ENCODE peak calls at places on chromosome 5, in six cellular contexts. W is GM12878, N is HepG2, A is GM23338, U is K562, J is H1. K is an unnamed sample.

GRCh38 chr5:120690621-120691407 is 226.7 kb downstream of the PRR16 start:
- DNase-seq in W (no peak), J (no peak), A (no peak), N (no peak), U (no peak), K (no peak)

GRCh38 chr5:102700916-102701315 is 54.2 kb upstream of the PAM start:
- DNase-seq in U (no peak), A (no peak), W (no peak), J (no peak), N (no peak), K (no peak)

GRCh38 chr5:69492391-69493234 is at the start of gene OCLN:
- DNase-seq in U (peak), W (no peak), N (peak), A (peak), J (peak), K (peak)

GRCh38 chr5:151589878-151590570 is 1.1 kb downstream of the FAT2 start:
- DNase-seq in W (no peak), A (no peak), U (no peak), J (no peak), N (no peak), K (no peak)

GRCh38 chr5:40399349-40399748 is 280.4 kb upstream of the PTGER4 start:
- DNase-seq in U (no peak), W (no peak), A (no peak), N (no peak), J (no peak), K (no peak)

GRCh38 chr5:81980598-81981260 is 8.9 kb downstream of the ATG10 start:
- DNase-seq in W (no peak), N (no peak), U (no peak), J (no peak), A (peak), K (peak)

GRCh38 chr5:68290260-68290674 is 74.7 kb downstream of the PIK3R1 start:
- DNase-seq in W (no peak), N (no peak), A (no peak), U (peak), J (no peak), K (no peak)

GRCh38 chr5:107966216-107966615 is 295.5 kb upstream of the EFNA5 start:
- DNase-seq in N (no peak), W (no peak), A (no peak), U (no peak), J (no peak), K (no peak)

GRCh38 chr5:145925353-145925752 is 11.0 kb upstream of the SH3RF2 start:
- DNase-seq in A (peak), N (no peak), U (no peak), J (no peak), W (no peak), K (no peak)

GRCh38 chr5:20128346-20128745 is 140.3 kb upstream of the CDH18 start:
- DNase-seq in A (no peak), N (no peak), J (no peak), U (no peak), W (no peak), K (no peak)

GRCh38 chr5:141914797-141915196 is 8.9 kb upstream of the DELE1 start:
- DNase-seq in W (no peak), A (no peak), N (no peak), U (no peak), J (no peak), K (no peak)

GRCh38 chr5:58114324-58114723 is 345.6 kb downstream of the PLK2 start:
- DNase-seq in W (no peak), A (no peak), U (no peak), N (no peak), J (no peak), K (no peak)

DNA sequence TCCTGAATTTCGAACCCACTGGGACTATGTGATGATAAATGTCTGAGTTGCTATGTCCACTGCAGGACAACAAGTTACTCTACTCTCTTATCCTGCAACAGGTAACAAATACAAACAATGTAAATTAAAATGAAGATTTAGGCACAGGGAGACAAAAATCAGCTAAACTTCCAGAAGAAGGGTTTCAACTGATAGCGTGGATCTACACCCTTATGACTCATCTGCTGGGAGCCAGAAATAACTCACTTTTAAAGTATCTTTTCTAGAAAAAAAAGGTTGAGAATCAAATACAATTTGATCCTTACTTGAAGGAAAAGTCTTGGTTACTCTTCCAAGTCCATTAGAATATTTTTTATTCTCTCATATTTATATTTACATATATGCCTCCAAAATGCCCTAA is 21.4 kb downstream of the PJA2 start:
- DNase-seq in A (no peak), W (no peak), N (no peak), J (no peak), U (peak), K (no peak)
- TF ChIP-seq CREB1 in A (no peak), W (no peak), N (no peak), J (no peak), U (no peak), K (no peak)

DNA sequence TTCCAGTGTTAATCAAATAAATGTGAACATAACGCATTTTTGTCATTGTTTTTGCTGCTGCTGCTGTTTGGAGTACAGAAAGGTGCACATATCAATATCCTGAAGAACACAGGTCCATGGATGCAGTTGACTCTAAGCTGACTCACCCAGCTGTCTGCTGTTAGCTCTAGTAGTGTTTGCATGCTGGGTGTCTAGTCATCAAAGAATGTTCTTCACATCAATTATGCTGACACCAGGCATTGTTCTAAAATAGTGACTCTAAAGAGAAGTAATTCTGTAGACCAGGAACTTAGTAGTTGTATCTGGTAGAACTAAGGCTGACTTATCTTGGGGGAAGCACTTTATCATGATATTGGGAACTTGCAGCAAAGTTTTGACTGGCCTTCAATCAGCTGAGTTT is 55.7 kb upstream of the DPYSL3 start:
- DNase-seq in U (no peak), A (no peak), J (no peak), W (no peak), N (peak), K (no peak)
- TF ChIP-seq CREB1 in U (no peak), A (no peak), J (no peak), W (no peak), N (no peak), K (no peak)

GRCh38 chr5:9558319-9558965 is 12.6 kb upstream of the SEMA5A start:
- DNase-seq in A (no peak), W (no peak), U (no peak), J (no peak), N (no peak), K (no peak)
- TF ChIP-seq CREB1 in A (no peak), W (no peak), U (no peak), J (no peak), N (no peak), K (no peak)

GRCh38 chr5:80503641-80504040 is 15.7 kb downstream of the FAM151B start:
- DNase-seq in J (no peak), U (no peak), A (no peak), W (no peak), N (no peak), K (no peak)
- TF ChIP-seq CREB1 in J (no peak), U (no peak), A (no peak), W (no peak), N (no peak), K (no peak)

GRCh38 chr5:16891043-16891442 is 45.0 kb downstream of the MYO10 start:
- DNase-seq in U (no peak), W (no peak), N (no peak), A (no peak), J (no peak), K (no peak)

GRCh38 chr5:16889972-16890519 is 46.0 kb downstream of the MYO10 start:
- DNase-seq in J (no peak), W (no peak), U (no peak), A (no peak), N (no peak), K (no peak)

GRCh38 chr5:16888694-16889124 is 47.4 kb downstream of the MYO10 start:
- DNase-seq in W (no peak), N (no peak), A (no peak), J (no peak), U (no peak), K (no peak)

GRCh38 chr5:16886793-16887345 is 49.2 kb downstream of the MYO10 start:
- DNase-seq in W (no peak), N (no peak), J (no peak), U (no peak), A (no peak), K (no peak)

GRCh38 chr5:16889203-16889971 is 46.7 kb downstream of the MYO10 start:
- DNase-seq in W (no peak), J (no peak), A (peak), N (no peak), U (no peak), K (no peak)
- TF ChIP-seq CREB1 in W (no peak), J (no peak), A (no peak), N (no peak), U (no peak), K (no peak)

DNA sequence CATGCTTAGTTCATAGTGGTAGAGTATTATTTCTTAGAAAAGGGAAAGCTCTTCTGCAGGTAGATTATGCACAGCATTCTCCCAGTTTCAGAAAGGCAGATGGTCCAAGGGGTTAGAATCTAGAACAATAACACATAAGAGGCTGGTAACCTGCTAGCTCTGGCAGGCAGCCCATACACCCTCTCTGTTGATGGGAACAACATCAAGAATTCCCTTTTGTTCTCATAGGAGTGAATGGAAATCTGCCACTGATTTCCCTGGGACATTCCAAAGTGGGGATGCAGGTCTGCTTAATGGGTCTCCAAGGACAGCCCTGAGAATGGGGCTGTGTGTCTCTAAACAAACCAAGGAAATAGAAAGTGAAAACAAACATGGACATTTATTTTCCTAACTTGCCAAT is 456.9 kb downstream of the EBF1 start:
- DNase-seq in U (no peak), J (no peak), W (no peak), A (no peak), N (no peak), K (no peak)
- TF ChIP-seq CREB1 in U (no peak), J (no peak), W (no peak), A (no peak), N (no peak), K (no peak)

GRCh38 chr5:59547731-59548130 is 345.8 kb downstream of the PDE4D start:
- DNase-seq in J (no peak), W (no peak), A (no peak), N (no peak), U (no peak), K (no peak)
- TF ChIP-seq CREB1 in J (no peak), W (no peak), A (no peak), N (no peak), U (no peak), K (no peak)